ENCODE peak calls at places on chromosomes 5 and 9, in ten cellular contexts. One of them, this sample, is unnamed.

GRCh38 chr9:37464006-37464405 is 1.2 kb downstream of the ZBTB5 start:
- DNase-seq in progenitor cell of endocrine pancreas: no peak
- DNase-seq in omental fat pad: no peak
- DNase-seq in T47D: no peak
- DNase-seq in EL: no peak
- DNase-seq in stimulated activated CD8-positive, alpha-beta memory T cell treated with anti-CD3 and anti-CD28 coated beads, Interleukin-4, amount 100 ng/mL, for 1 hour: no peak
- DNase-seq in Jurkat, Clone E6-1: no peak
- DNase-seq in AG04450: no peak
- DNase-seq in WERI-Rb-1: no peak
- DNase-seq in A549: no peak
- DNase-seq in this sample: no peak

GRCh38 chr9:23825143-23825531 is 903 bp downstream of the ELAVL2 start:
- DNase-seq in progenitor cell of endocrine pancreas: no peak
- DNase-seq in omental fat pad: no peak
- DNase-seq in T47D: no peak
- DNase-seq in EL: no peak
- DNase-seq in stimulated activated CD8-positive, alpha-beta memory T cell treated with anti-CD3 and anti-CD28 coated beads, Interleukin-4, amount 100 ng/mL, for 1 hour: no peak
- DNase-seq in Jurkat, Clone E6-1: no peak
- DNase-seq in AG04450: no peak
- DNase-seq in WERI-Rb-1: peak
- DNase-seq in A549: no peak
- DNase-seq in this sample: no peak

GRCh38 chr5:29157975-29158374 is 2035.5 kb upstream of the CDH6 start:
- DNase-seq in progenitor cell of endocrine pancreas: no peak
- DNase-seq in omental fat pad: no peak
- DNase-seq in T47D: no peak
- DNase-seq in EL: no peak
- DNase-seq in stimulated activated CD8-positive, alpha-beta memory T cell treated with anti-CD3 and anti-CD28 coated beads, Interleukin-4, amount 100 ng/mL, for 1 hour: no peak
- DNase-seq in Jurkat, Clone E6-1: no peak
- DNase-seq in AG04450: no peak
- DNase-seq in WERI-Rb-1: no peak
- DNase-seq in A549: no peak
- DNase-seq in this sample: no peak

GRCh38 chr9:71131145-71131544 is 9.7 kb upstream of the TRPM3 start:
- DNase-seq in progenitor cell of endocrine pancreas: no peak
- DNase-seq in omental fat pad: no peak
- DNase-seq in T47D: no peak
- DNase-seq in EL: no peak
- DNase-seq in stimulated activated CD8-positive, alpha-beta memory T cell treated with anti-CD3 and anti-CD28 coated beads, Interleukin-4, amount 100 ng/mL, for 1 hour: no peak
- DNase-seq in Jurkat, Clone E6-1: no peak
- DNase-seq in AG04450: no peak
- DNase-seq in WERI-Rb-1: no peak
- DNase-seq in A549: no peak
- DNase-seq in this sample: no peak

GRCh38 chr5:147874910-147875367 is 3.6 kb upstream of the SCGB3A2 start:
- DNase-seq in progenitor cell of endocrine pancreas: no peak
- DNase-seq in omental fat pad: no peak
- DNase-seq in T47D: no peak
- DNase-seq in EL: no peak
- DNase-seq in stimulated activated CD8-positive, alpha-beta memory T cell treated with anti-CD3 and anti-CD28 coated beads, Interleukin-4, amount 100 ng/mL, for 1 hour: no peak
- DNase-seq in Jurkat, Clone E6-1: no peak
- DNase-seq in AG04450: no peak
- DNase-seq in WERI-Rb-1: no peak
- DNase-seq in A549: no peak
- DNase-seq in this sample: no peak

GRCh38 chr5:163338-163620 is 28.0 kb upstream of the LRRC14B start:
- DNase-seq in progenitor cell of endocrine pancreas: no peak
- DNase-seq in omental fat pad: no peak
- DNase-seq in T47D: no peak
- DNase-seq in EL: no peak
- DNase-seq in stimulated activated CD8-positive, alpha-beta memory T cell treated with anti-CD3 and anti-CD28 coated beads, Interleukin-4, amount 100 ng/mL, for 1 hour: no peak
- DNase-seq in Jurkat, Clone E6-1: no peak
- DNase-seq in AG04450: no peak
- DNase-seq in WERI-Rb-1: no peak
- DNase-seq in A549: no peak
- DNase-seq in this sample: no peak

GRCh38 chr9:115264333-115264732 is 146.4 kb upstream of the TNC start:
- DNase-seq in progenitor cell of endocrine pancreas: no peak
- DNase-seq in omental fat pad: no peak
- DNase-seq in T47D: no peak
- DNase-seq in EL: peak
- DNase-seq in stimulated activated CD8-positive, alpha-beta memory T cell treated with anti-CD3 and anti-CD28 coated beads, Interleukin-4, amount 100 ng/mL, for 1 hour: no peak
- DNase-seq in Jurkat, Clone E6-1: no peak
- DNase-seq in AG04450: no peak
- DNase-seq in WERI-Rb-1: no peak
- DNase-seq in A549: no peak
- DNase-seq in this sample: no peak

GRCh38 chr9:87663556-87663955 is 62.4 kb upstream of the CTSL start:
- DNase-seq in progenitor cell of endocrine pancreas: no peak
- DNase-seq in omental fat pad: no peak
- DNase-seq in T47D: no peak
- DNase-seq in EL: no peak
- DNase-seq in stimulated activated CD8-positive, alpha-beta memory T cell treated with anti-CD3 and anti-CD28 coated beads, Interleukin-4, amount 100 ng/mL, for 1 hour: no peak
- DNase-seq in Jurkat, Clone E6-1: no peak
- DNase-seq in AG04450: no peak
- DNase-seq in WERI-Rb-1: no peak
- DNase-seq in A549: no peak
- DNase-seq in this sample: no peak

GRCh38 chr5:131595088-131596033 is 39.7 kb downstream of the RAPGEF6 start:
- DNase-seq in progenitor cell of endocrine pancreas: no peak
- DNase-seq in omental fat pad: no peak
- DNase-seq in T47D: no peak
- DNase-seq in EL: no peak
- DNase-seq in stimulated activated CD8-positive, alpha-beta memory T cell treated with anti-CD3 and anti-CD28 coated beads, Interleukin-4, amount 100 ng/mL, for 1 hour: no peak
- DNase-seq in Jurkat, Clone E6-1: peak
- DNase-seq in AG04450: no peak
- DNase-seq in WERI-Rb-1: no peak
- DNase-seq in A549: no peak
- DNase-seq in this sample: no peak

GRCh38 chr9:136259836-136260235 is 14.2 kb upstream of the QSOX2 start:
- DNase-seq in progenitor cell of endocrine pancreas: no peak
- DNase-seq in omental fat pad: no peak
- DNase-seq in T47D: no peak
- DNase-seq in EL: no peak
- DNase-seq in stimulated activated CD8-positive, alpha-beta memory T cell treated with anti-CD3 and anti-CD28 coated beads, Interleukin-4, amount 100 ng/mL, for 1 hour: no peak
- DNase-seq in Jurkat, Clone E6-1: no peak
- DNase-seq in AG04450: no peak
- DNase-seq in WERI-Rb-1: no peak
- DNase-seq in A549: no peak
- DNase-seq in this sample: no peak

GRCh38 chr5:95907740-95908706 is 53.6 kb downstream of the ELL2 start:
- DNase-seq in progenitor cell of endocrine pancreas: no peak
- DNase-seq in omental fat pad: no peak
- DNase-seq in T47D: no peak
- DNase-seq in EL: no peak
- DNase-seq in stimulated activated CD8-positive, alpha-beta memory T cell treated with anti-CD3 and anti-CD28 coated beads, Interleukin-4, amount 100 ng/mL, for 1 hour: no peak
- DNase-seq in Jurkat, Clone E6-1: no peak
- DNase-seq in AG04450: no peak
- DNase-seq in WERI-Rb-1: no peak
- DNase-seq in A549: no peak
- DNase-seq in this sample: no peak

GRCh38 chr5:169875091-169875727 is 105.1 kb downstream of the INSYN2B start:
- DNase-seq in progenitor cell of endocrine pancreas: no peak
- DNase-seq in omental fat pad: no peak
- DNase-seq in T47D: no peak
- DNase-seq in EL: peak
- DNase-seq in stimulated activated CD8-positive, alpha-beta memory T cell treated with anti-CD3 and anti-CD28 coated beads, Interleukin-4, amount 100 ng/mL, for 1 hour: no peak
- DNase-seq in Jurkat, Clone E6-1: no peak
- DNase-seq in AG04450: no peak
- DNase-seq in WERI-Rb-1: no peak
- DNase-seq in A549: no peak
- DNase-seq in this sample: no peak

GRCh38 chr9:128683340-128684064 is 5.5 kb upstream of the SET start:
- DNase-seq in progenitor cell of endocrine pancreas: peak
- DNase-seq in omental fat pad: no peak
- DNase-seq in T47D: peak
- DNase-seq in EL: peak
- DNase-seq in stimulated activated CD8-positive, alpha-beta memory T cell treated with anti-CD3 and anti-CD28 coated beads, Interleukin-4, amount 100 ng/mL, for 1 hour: no peak
- DNase-seq in Jurkat, Clone E6-1: no peak
- DNase-seq in AG04450: no peak
- DNase-seq in WERI-Rb-1: peak
- DNase-seq in A549: peak
- DNase-seq in this sample: peak

GRCh38 chr5:149644629-149645028 is 63.3 kb downstream of the ARHGEF37 start:
- DNase-seq in progenitor cell of endocrine pancreas: no peak
- DNase-seq in omental fat pad: no peak
- DNase-seq in T47D: no peak
- DNase-seq in EL: no peak
- DNase-seq in stimulated activated CD8-positive, alpha-beta memory T cell treated with anti-CD3 and anti-CD28 coated beads, Interleukin-4, amount 100 ng/mL, for 1 hour: no peak
- DNase-seq in Jurkat, Clone E6-1: no peak
- DNase-seq in AG04450: no peak
- DNase-seq in WERI-Rb-1: no peak
- DNase-seq in A549: no peak
- DNase-seq in this sample: no peak

GRCh38 chr5:149666212-149666852 is 63.8 kb upstream of the PPARGC1B start:
- DNase-seq in progenitor cell of endocrine pancreas: no peak
- DNase-seq in omental fat pad: no peak
- DNase-seq in T47D: peak
- DNase-seq in EL: peak
- DNase-seq in stimulated activated CD8-positive, alpha-beta memory T cell treated with anti-CD3 and anti-CD28 coated beads, Interleukin-4, amount 100 ng/mL, for 1 hour: no peak
- DNase-seq in Jurkat, Clone E6-1: no peak
- DNase-seq in AG04450: no peak
- DNase-seq in WERI-Rb-1: no peak
- DNase-seq in A549: no peak
- DNase-seq in this sample: peak

GRCh38 chr5:41707853-41708603 is 162.2 kb downstream of the OXCT1 start:
- DNase-seq in progenitor cell of endocrine pancreas: no peak
- DNase-seq in omental fat pad: no peak
- DNase-seq in T47D: peak
- DNase-seq in EL: peak
- DNase-seq in stimulated activated CD8-positive, alpha-beta memory T cell treated with anti-CD3 and anti-CD28 coated beads, Interleukin-4, amount 100 ng/mL, for 1 hour: no peak
- DNase-seq in Jurkat, Clone E6-1: peak
- DNase-seq in AG04450: peak
- DNase-seq in WERI-Rb-1: peak
- DNase-seq in A549: peak
- DNase-seq in this sample: no peak

GRCh38 chr5:71452876-71453275 is 2.6 kb upstream of the BDP1 start:
- DNase-seq in progenitor cell of endocrine pancreas: no peak
- DNase-seq in omental fat pad: no peak
- DNase-seq in T47D: no peak
- DNase-seq in EL: no peak
- DNase-seq in stimulated activated CD8-positive, alpha-beta memory T cell treated with anti-CD3 and anti-CD28 coated beads, Interleukin-4, amount 100 ng/mL, for 1 hour: no peak
- DNase-seq in Jurkat, Clone E6-1: no peak
- DNase-seq in AG04450: no peak
- DNase-seq in WERI-Rb-1: no peak
- DNase-seq in A549: no peak
- DNase-seq in this sample: no peak

GRCh38 chr9:107226431-107226830 is 56.6 kb upstream of the RAD23B start:
- DNase-seq in progenitor cell of endocrine pancreas: no peak
- DNase-seq in omental fat pad: no peak
- DNase-seq in T47D: no peak
- DNase-seq in EL: no peak
- DNase-seq in stimulated activated CD8-positive, alpha-beta memory T cell treated with anti-CD3 and anti-CD28 coated beads, Interleukin-4, amount 100 ng/mL, for 1 hour: no peak
- DNase-seq in Jurkat, Clone E6-1: no peak
- DNase-seq in AG04450: no peak
- DNase-seq in WERI-Rb-1: no peak
- DNase-seq in A549: peak
- DNase-seq in this sample: no peak

GRCh38 chr9:97555164-97555563 is 53.7 kb downstream of the TMOD1 start:
- DNase-seq in progenitor cell of endocrine pancreas: no peak
- DNase-seq in omental fat pad: no peak
- DNase-seq in T47D: no peak
- DNase-seq in EL: no peak
- DNase-seq in stimulated activated CD8-positive, alpha-beta memory T cell treated with anti-CD3 and anti-CD28 coated beads, Interleukin-4, amount 100 ng/mL, for 1 hour: no peak
- DNase-seq in Jurkat, Clone E6-1: no peak
- DNase-seq in AG04450: no peak
- DNase-seq in WERI-Rb-1: peak
- DNase-seq in A549: no peak
- DNase-seq in this sample: no peak

GRCh38 chr5:150112211-150113046 is 26.1 kb upstream of the CSF1R start:
- DNase-seq in progenitor cell of endocrine pancreas: no peak
- DNase-seq in omental fat pad: no peak
- DNase-seq in T47D: peak
- DNase-seq in EL: peak
- DNase-seq in stimulated activated CD8-positive, alpha-beta memory T cell treated with anti-CD3 and anti-CD28 coated beads, Interleukin-4, amount 100 ng/mL, for 1 hour: no peak
- DNase-seq in Jurkat, Clone E6-1: no peak
- DNase-seq in AG04450: peak
- DNase-seq in WERI-Rb-1: peak
- DNase-seq in A549: peak
- DNase-seq in this sample: no peak

GRCh38 chr5:168808217-168808616 is 229.0 kb upstream of the PANK3 start:
- DNase-seq in progenitor cell of endocrine pancreas: no peak
- DNase-seq in omental fat pad: no peak
- DNase-seq in T47D: no peak
- DNase-seq in EL: no peak
- DNase-seq in stimulated activated CD8-positive, alpha-beta memory T cell treated with anti-CD3 and anti-CD28 coated beads, Interleukin-4, amount 100 ng/mL, for 1 hour: no peak
- DNase-seq in Jurkat, Clone E6-1: no peak
- DNase-seq in AG04450: no peak
- DNase-seq in WERI-Rb-1: no peak
- DNase-seq in A549: no peak
- DNase-seq in this sample: no peak

GRCh38 chr5:77210091-77211012 is at the start of gene PDE8B:
- DNase-seq in progenitor cell of endocrine pancreas: no peak
- DNase-seq in omental fat pad: no peak
- DNase-seq in T47D: no peak
- DNase-seq in EL: no peak
- DNase-seq in stimulated activated CD8-positive, alpha-beta memory T cell treated with anti-CD3 and anti-CD28 coated beads, Interleukin-4, amount 100 ng/mL, for 1 hour: no peak
- DNase-seq in Jurkat, Clone E6-1: no peak
- DNase-seq in AG04450: no peak
- DNase-seq in WERI-Rb-1: no peak
- DNase-seq in A549: no peak
- DNase-seq in this sample: no peak

GRCh38 chr9:74379718-74380117 is 117.4 kb upstream of the RORB start:
- DNase-seq in progenitor cell of endocrine pancreas: peak
- DNase-seq in omental fat pad: no peak
- DNase-seq in T47D: peak
- DNase-seq in EL: no peak
- DNase-seq in stimulated activated CD8-positive, alpha-beta memory T cell treated with anti-CD3 and anti-CD28 coated beads, Interleukin-4, amount 100 ng/mL, for 1 hour: no peak
- DNase-seq in Jurkat, Clone E6-1: peak
- DNase-seq in AG04450: no peak
- DNase-seq in WERI-Rb-1: peak
- DNase-seq in A549: peak
- DNase-seq in this sample: peak

This sample was measured in left lobe of liver.